ENCODE peak calls at places on chromosomes 16 and 17, in eight cellular contexts. M, Q, G, J, S, B, T and A are unnamed samples.

GRCh38 chr17:64491995-64492394 is 4.9 kb downstream of the POLG2 start:
- DNase-seq in Q (peak), G (no peak), J (no peak), B (no peak), S (no peak), M (no peak), T (no peak), A (no peak)

GRCh38 chr16:23757116-23757515 is 2.3 kb downstream of the CHP2 start:
- DNase-seq in S (no peak), M (no peak), G (no peak), Q (no peak), J (no peak), B (no peak), T (no peak), A (no peak)

GRCh38 chr16:71255721-71256120 is 25.2 kb upstream of the HYDIN start:
- DNase-seq in Q (no peak), S (no peak), B (no peak), T (no peak), M (no peak), J (no peak), G (no peak), A (no peak)

GRCh38 chr17:81523139-81524062 is 4.8 kb upstream of the FSCN2 start:
- DNase-seq in T (no peak), J (no peak), S (peak), G (no peak), M (no peak), Q (peak), B (no peak), A (no peak)

GRCh38 chr17:54807331-54807730 is 93.3 kb upstream of the TOM1L1 start:
- DNase-seq in B (no peak), Q (no peak), G (no peak), T (no peak), M (no peak), J (no peak), S (no peak), A (no peak)

GRCh38 chr17:66184392-66184791 is 7.5 kb downstream of the CEP112 start:
- DNase-seq in S (no peak), M (no peak), G (no peak), Q (no peak), J (no peak), B (no peak), T (no peak), A (no peak)

GRCh38 chr16:65445313-65446260 is 323.7 kb upstream of the CDH11 start:
- DNase-seq in G (no peak), Q (no peak), M (no peak), J (no peak), B (no peak), S (no peak), T (no peak), A (no peak)

GRCh38 chr17:56832446-56832845 is 1.3 kb downstream of the C17orf67 start:
- DNase-seq in B (no peak), Q (no peak), J (no peak), S (no peak), G (no peak), T (no peak), M (no peak), A (no peak)

GRCh38 chr16:84582958-84583516 is 34.8 kb downstream of the COTL1 start:
- DNase-seq in M (no peak), G (no peak), S (no peak), B (no peak), J (no peak), T (no peak), Q (peak), A (no peak)

GRCh38 chr17:77865109-77865611 is 93.3 kb upstream of the TNRC6C start:
- DNase-seq in B (no peak), J (no peak), M (no peak), S (no peak), T (no peak), G (no peak), Q (no peak), A (no peak)

GRCh38 chr16:3999479-3999868 is 116.8 kb downstream of the ADCY9 start:
- DNase-seq in B (no peak), G (no peak), J (no peak), T (no peak), M (no peak), Q (peak), S (peak), A (no peak)

GRCh38 chr16:89670496-89671431 is 13.1 kb downstream of the SPATA33 start:
- DNase-seq in J (no peak), G (no peak), B (no peak), S (no peak), M (no peak), T (no peak), Q (peak), A (no peak)

DNA sequence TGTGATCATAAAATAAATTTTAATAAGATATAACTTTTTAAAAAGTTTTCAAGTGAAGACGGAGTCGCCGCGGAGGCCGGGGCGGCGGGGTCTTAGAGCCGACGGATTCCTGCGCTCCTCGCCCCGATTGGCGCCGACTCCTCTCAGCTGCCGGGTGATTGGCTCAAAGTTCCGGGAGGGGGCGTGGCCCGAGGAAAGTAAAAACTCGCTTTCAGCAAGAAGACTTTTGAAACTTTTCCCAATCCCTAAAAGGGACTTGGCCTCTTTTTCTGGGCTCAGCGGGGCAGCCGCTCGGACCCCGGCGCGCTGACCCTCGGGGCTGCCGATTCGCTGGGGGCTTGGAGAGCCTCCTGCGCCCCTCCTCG is at the start of gene FOXC2:
- DNase-seq in B (peak), Q (peak), T (no peak), M (peak), G (peak), S (peak), J (no peak), A (no peak)
- TF ChIP-seq POLR2A in B (peak), Q (peak), T (no peak), M (no peak), G (no peak), S (no peak), J (no peak), A (no peak)

GRCh38 chr17:51184124-51184523 is 17.9 kb downstream of the NME2 start:
- DNase-seq in T (no peak), Q (no peak), S (no peak), G (no peak), B (no peak), M (no peak), J (no peak), A (no peak)
- TF ChIP-seq POLR2A in T (no peak), Q (no peak), S (no peak), G (no peak), B (no peak), M (no peak), J (no peak), A (no peak)

DNA sequence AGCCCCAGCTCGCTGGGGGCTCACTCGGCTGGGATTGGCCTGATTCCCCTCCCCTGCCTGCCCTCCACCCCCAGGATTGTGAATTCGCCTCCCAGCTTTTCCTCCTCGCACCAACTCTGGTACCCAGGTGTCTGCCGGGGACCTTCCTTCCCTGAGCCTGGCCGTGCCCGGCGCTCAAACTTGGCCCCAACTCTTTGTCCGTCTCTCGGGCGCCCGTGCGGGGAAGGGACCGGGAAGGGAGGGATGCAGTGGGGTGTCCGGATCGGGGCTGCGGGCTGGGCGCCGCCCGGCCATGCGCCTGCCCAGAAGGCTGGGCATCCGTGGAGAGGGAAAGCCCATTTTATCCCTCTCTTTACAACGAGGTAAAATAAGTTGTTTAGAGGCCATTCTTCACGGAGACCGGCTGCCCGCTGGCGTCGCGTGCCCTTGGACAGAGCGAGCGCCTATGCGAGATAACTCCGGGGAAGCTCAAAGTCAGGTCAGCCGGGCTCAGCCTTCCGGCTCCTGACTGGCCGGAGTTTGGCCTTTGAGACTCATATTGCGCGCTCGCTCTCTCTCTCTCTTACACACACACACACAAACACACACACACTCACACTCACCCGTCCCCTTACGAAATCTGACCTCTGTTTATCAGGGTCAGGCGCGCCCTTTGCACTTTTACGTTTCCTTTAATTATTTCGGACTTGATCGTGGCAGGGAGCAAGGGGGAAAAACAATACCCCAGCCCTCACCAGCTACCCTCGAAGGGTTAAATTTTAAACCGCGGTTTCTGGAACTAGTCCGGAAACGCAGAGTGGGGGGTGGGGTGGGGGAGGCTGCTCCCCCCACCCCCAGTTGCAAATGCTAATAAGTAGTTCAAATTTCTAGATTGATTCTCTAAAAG is 798 bp upstream of the MAF start:
- DNase-seq in T (no peak), J (no peak), S (peak), B (no peak), M (peak), G (peak), Q (no peak), A (no peak)
- TF ChIP-seq POLR2A in T (no peak), J (no peak), S (no peak), B (peak), M (peak), G (no peak), Q (no peak), A (no peak)

DNA sequence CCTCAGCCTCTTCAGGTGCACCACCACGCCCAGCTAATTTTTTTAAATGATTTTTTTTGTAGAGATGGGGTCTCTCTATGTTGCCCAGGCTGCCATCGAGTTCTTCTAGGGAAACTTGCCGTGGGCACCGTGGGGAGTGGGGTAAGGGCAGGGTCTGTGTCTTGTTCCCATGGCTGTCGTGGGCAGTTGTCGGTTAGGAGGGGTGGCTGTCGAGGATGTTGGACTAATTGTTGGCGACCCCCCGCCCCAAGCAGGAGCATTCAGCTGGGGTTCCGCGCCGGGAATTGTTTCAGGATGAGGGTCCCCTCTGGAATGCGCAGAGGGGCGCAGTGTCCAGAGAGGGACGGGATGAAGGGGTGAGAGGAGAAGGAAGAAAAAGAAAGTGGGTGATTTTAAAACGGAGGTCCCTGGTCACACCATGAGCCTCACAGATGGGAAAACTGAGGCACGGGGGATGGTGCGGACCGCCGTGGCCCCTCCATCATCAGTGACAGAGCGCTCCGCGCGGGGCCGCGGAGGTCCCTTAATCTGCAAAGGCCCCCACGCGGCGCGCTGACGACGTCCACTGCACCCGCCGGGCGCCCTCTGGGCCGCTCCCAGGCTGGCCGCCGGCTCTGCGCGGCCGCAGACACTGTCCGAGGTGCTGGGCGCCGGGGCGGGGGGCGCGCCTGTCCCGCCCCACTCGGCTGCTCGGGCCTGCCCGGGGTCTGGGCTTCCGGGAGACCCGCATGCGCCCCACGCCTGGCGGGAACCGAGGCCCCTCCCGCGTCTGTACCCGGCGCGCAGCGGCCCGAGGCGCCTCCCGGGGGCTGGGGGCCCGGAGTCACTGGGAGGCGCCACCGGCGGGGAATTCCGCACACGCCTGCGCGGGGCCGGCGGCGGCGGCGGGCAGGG is 763 bp upstream of the RNF213 start:
- DNase-seq in T (peak), B (peak), Q (peak), G (peak), J (no peak), M (peak), S (peak), A (no peak)
- TF ChIP-seq POLR2A in T (no peak), B (no peak), Q (peak), G (no peak), J (no peak), M (peak), S (no peak), A (peak)

GRCh38 chr17:12485361-12485911 is 180.3 kb upstream of the MYOCD start:
- DNase-seq in T (no peak), J (no peak), B (no peak), S (no peak), G (no peak), Q (peak), M (no peak), A (no peak)

GRCh38 chr17:12492450-12492849 is 173.2 kb upstream of the MYOCD start:
- DNase-seq in B (no peak), T (no peak), J (no peak), S (no peak), G (no peak), M (no peak), Q (peak), A (no peak)

DNA sequence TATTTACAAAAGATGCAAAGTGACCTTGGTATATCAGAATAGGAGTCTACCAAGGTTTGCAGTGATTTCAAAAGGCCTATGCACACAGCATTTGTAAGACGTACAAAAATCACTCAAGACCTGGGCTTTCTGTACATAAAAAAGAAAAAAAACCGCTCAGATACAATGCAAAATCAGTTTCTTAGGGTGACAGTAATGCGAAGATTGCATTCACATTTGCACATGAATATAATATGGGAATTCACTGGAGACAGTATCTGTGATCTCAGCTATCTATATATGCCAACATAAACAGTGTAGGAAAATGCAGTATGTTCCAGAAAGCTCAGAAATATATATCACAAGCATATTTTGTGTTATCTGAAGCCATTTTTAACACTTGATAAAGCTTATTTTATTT is 176.4 kb upstream of the MYOCD start:
- DNase-seq in Q (no peak), S (no peak), M (no peak), J (no peak), B (no peak), T (no peak), G (no peak), A (no peak)
- TF ChIP-seq POLR2A in Q (no peak), S (no peak), M (no peak), J (no peak), B (no peak), T (no peak), G (no peak), A (no peak)

DNA sequence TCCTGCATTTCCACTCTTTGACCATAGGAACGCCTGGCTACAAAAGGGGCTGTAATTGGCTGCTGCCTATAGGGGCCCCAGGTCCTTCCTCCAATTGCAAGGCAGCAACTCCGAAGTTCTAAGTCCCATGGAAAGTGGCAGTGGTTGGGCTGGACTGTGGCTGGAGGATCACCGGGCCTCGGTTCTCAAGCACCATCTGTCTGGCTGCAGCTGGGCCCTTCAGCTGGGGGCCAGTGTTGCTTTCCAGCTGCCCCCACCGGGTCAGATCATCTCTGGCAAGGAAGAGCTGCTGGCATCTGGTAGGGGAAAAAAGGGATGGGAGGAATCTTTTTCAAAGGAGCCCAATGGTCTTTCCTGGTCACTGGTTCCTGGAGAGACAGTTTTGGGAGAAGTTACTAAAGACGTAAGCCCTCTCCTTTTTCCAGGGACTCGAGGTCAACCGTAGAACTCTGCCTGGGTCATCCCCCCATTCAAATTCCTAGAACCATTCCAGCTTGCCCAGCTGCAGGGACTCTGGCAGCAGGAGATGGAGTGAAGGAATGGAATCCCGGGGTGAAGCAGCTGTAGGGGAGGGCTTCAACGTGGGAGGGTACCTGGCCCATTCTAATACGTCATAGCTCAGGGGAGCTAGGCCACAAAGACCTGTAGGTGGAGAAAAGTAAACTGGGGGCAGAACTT is 13.3 kb upstream of the MRPS23 start:
- DNase-seq in T (no peak), J (no peak), G (no peak), Q (no peak), S (peak), M (no peak), B (no peak), A (no peak)
- TF ChIP-seq POLR2A in T (no peak), J (no peak), G (no peak), Q (no peak), S (no peak), M (no peak), B (no peak), A (no peak)